ENCODE peak calls at places on chromosomes 6 and 20, in seven cellular contexts. P is mucosa of descending colon, Q is A549, D is hepatocyte, X is BJ, Y is cardiac fibroblast, G is astrocyte. Z is an unnamed sample.

GRCh38 chr20:34938466-34939163 is 17.0 kb downstream of the GSS start:
- DNase-seq in X (no peak), D (no peak), G (no peak), Y (peak; percentile 35), Q (no peak), P (peak; percentile 91), Z (no peak)

GRCh38 chr6:169589293-169589692 is 112.5 kb downstream of the WDR27 start:
- DNase-seq in G (peak; percentile 80), Y (peak; percentile 15), D (no peak), P (no peak), Q (no peak), X (no peak), Z (no peak)

GRCh38 chr6:142699391-142699790 is 245.6 kb downstream of the HIVEP2 start:
- DNase-seq in P (no peak), X (no peak), Y (no peak), G (no peak), D (no peak), Q (no peak), Z (no peak)

GRCh38 chr6:42448906-42449659 is 2.6 kb downstream of the TRERF1 start:
- DNase-seq in X (no peak), G (no peak), Q (no peak), Y (no peak), D (no peak), P (no peak), Z (no peak)

GRCh38 chr20:50868509-50869495 is 62.4 kb downstream of the ADNP start:
- DNase-seq in D (peak; percentile 71), Q (no peak), P (no peak), Y (no peak), X (no peak), G (no peak), Z (no peak)

GRCh38 chr6:151350442-151351145 is 40.8 kb downstream of the ZBTB2 start:
- DNase-seq in P (no peak), X (no peak), Q (no peak), G (no peak), D (no peak), Y (no peak), Z (no peak)

GRCh38 chr20:53735536-53736050 is 142.0 kb upstream of the ZNF217 start:
- DNase-seq in Q (peak; percentile 60), Y (peak; percentile 89), G (peak; percentile 98), D (peak; percentile 74), X (peak; percentile 87), P (no peak), Z (peak; percentile 88)

GRCh38 chr6:137102851-137103492 is 58.2 kb upstream of the IL20RA start:
- DNase-seq in Q (no peak), X (no peak), Y (no peak), G (no peak), P (no peak), D (no peak), Z (no peak)

GRCh38 chr6:13877116-13877515 is 47.6 kb upstream of the RNF182 start:
- DNase-seq in G (peak; percentile 63), X (no peak), Q (no peak), Y (peak; percentile 9), P (no peak), D (no peak), Z (no peak)

GRCh38 chr20:53873249-53873642 is 197.1 kb downstream of the BCAS1 start:
- DNase-seq in Q (no peak), P (no peak), X (no peak), Y (no peak), D (no peak), G (no peak), Z (no peak)

GRCh38 chr6:48809700-48810099 is 653.4 kb downstream of the MMUT start:
- DNase-seq in P (no peak), D (no peak), Q (no peak), X (no peak), G (no peak), Y (no peak), Z (no peak)

GRCh38 chr6:133248241-133249001 is 7.3 kb downstream of the EYA4 start:
- DNase-seq in D (no peak), G (peak; percentile 75), Q (no peak), X (no peak), Y (peak; percentile 35), P (no peak), Z (no peak)

GRCh38 chr6:71287038-71287437 is 1.6 kb upstream of the OGFRL1 start:
- DNase-seq in Q (no peak), D (no peak), P (peak; percentile 23), Y (peak; percentile 22), X (no peak), G (no peak), Z (no peak)

GRCh38 chr6:152054441-152054840 is 247.0 kb downstream of the ESR1 start:
- DNase-seq in G (peak; percentile 70), Q (no peak), X (peak; percentile 62), Y (no peak), P (no peak), D (peak; percentile 22), Z (no peak)

GRCh38 chr20:60477958-60478357 is 519.7 kb downstream of the CDH26 start:
- DNase-seq in G (no peak), X (no peak), Y (no peak), P (no peak), D (no peak), Q (no peak), Z (no peak)

GRCh38 chr20:47784256-47784598 is 1.1 kb downstream of the SULF2 start:
- DNase-seq in Q (no peak), G (no peak), Y (no peak), X (no peak), P (no peak), D (no peak), Z (no peak)

GRCh38 chr20:50848341-50848808 is 53.5 kb downstream of the BCAS4 start:
- DNase-seq in G (no peak), P (no peak), X (no peak), Q (no peak), D (no peak), Y (peak; percentile 70), Z (peak; percentile 84)

GRCh38 chr20:63736893-63737689 is 627 bp downstream of the LIME1 start:
- DNase-seq in D (peak; percentile 37), Y (no peak), Q (no peak), P (peak; percentile 67), G (no peak), X (no peak), Z (no peak)
- H3K4me3 ChIP-seq in D (no peak overlapping the region), Y (no peak overlapping the region), Q (no peak overlapping the region), P (no peak overlapping the region), G (no peak overlapping the region), X (no peak overlapping the region), Z (no peak overlapping the region)

GRCh38 chr6:12174878-12175277 is 115.3 kb upstream of the EDN1 start:
- DNase-seq in G (peak; percentile 16), P (no peak), X (no peak), Y (no peak), D (no peak), Q (no peak), Z (no peak)
- TF ChIP-seq CTCF in G (no peak), P (no peak), X (no peak), Y (no peak), D (no peak), Q (no peak), Z (no peak)

DNA sequence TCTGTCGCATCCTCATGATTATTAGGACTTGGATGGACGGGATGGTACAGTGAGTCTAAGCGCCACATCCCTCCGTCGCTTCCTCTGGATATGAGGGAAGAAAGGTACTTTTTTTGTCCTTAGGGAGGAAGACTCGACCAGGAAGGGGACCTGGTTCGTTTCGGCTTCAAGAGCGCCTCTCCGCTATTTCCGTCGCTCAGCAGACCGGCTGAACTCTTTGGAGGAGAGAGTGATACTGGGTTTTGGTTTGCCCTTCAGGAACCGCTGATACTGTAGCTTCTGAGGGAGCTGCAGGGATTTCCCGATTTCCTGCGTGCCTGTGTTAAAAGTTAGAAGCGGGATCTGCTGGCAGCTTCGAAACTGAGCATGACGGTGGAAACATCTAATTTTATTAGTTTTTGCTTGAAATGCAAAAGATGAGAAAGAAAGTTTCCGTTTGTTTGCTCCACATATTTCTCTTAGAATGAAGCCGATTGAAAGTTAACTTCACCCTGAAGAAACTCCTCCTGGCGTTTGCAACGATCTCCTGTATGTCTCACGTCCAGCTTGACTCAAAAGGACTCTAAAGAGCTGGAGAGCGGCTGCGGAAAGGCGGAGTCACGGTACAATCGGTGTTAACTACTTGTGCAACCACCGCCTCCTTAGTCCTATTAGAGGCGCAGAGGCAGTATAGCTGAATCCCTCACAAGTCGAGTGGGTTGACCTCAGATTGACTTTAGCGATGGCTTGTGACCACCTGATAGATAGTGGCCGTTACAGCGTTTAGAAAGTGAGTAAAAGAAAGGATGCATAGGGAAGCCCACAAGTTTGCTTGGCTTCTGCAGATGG is 129.4 kb downstream of the TRIM27 start:
- DNase-seq in D (peak; percentile 67), G (peak; percentile 22), P (no peak), Q (no peak), Y (peak; percentile 56), X (no peak), Z (no peak)
- H3K4me3 ChIP-seq in D (peak overlapping the region; percentile 15), G (peak overlapping the region; percentile 57), P (no peak overlapping the region), Q (peak overlapping the region; percentile 42), Y (peak overlapping the region; percentile 54), X (peak overlapping the region; percentile 36), Z (peak overlapping the region; percentile 47)

DNA sequence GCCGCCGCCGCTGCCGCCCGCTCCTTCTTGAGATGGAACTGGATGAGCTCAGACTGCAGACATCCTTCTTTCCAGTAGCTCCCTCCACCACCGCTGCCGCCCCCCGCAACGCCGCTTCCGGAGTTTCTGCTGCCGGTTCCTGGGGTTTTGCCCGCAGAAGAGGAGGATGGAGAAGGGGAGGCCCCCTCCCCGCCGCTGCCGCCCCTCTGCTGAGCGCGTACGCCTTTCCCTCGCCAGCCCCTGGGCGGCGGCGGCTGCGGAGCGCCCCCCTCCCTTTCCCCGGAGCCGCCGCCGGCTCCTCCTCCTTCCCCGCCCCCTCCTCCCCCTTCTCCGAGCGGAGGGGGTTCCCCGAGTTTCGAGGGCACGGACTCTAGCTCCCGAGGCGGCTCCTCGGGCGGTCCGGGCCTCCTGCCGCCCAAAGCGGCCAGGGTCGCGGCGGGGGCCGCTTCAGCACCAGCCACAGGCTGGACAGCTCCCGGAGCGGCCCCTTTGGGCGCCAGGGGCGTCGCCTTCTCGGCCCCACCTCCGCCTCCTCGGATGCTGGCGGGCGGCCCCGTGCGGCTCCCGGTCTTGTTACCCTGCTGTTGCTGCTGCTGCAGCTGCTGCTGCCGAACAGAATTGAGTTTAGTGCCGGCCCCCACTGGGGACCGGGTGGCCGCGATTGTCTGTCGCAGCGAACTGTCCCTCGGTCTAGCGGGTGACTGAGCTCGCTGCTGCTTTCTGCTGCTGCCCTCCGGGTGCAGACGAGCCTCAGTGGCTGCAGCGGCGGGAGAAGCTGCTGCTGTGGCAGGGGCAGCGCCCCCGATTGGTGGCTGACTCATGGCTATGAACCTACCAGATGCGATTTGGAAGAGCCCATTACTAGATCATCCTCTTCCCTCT is 3.1 kb downstream of the MTCL3 start:
- DNase-seq in D (peak; percentile 73), P (peak; percentile 59), X (peak; percentile 15), G (peak; percentile 58), Y (peak; percentile 66), Q (no peak), Z (no peak)
- TF ChIP-seq CTCF in D (no peak), P (no peak), X (no peak), G (no peak), Y (no peak), Q (no peak), Z (no peak)

GRCh38 chr6:159686697-159687096 is 6.3 kb downstream of the SOD2 start:
- DNase-seq in X (no peak), D (no peak), Q (no peak), Y (no peak), G (no peak), P (no peak), Z (no peak)
- H3K4me3 ChIP-seq in X (no peak overlapping the region), D (no peak overlapping the region), Q (no peak overlapping the region), Y (no peak overlapping the region), G (no peak overlapping the region), P (no peak overlapping the region), Z (no peak overlapping the region)

Z was measured in retinal pigment epithelial cell.